ENCODE peak calls at places on chromosomes 3 and 15, in six cellular contexts. P, I, M, D, V and R are unnamed samples.

GRCh38 chr3:15159501-15160136 is 46.4 kb upstream of the CAPN7 start:
- DNase-seq in I (no peak), M (no peak), P (no peak), V (peak), D (no peak), R (no peak)

GRCh38 chr15:49844390-49844789 is 223.5 kb downstream of the DTWD1 start:
- DNase-seq in P (no peak), M (no peak), I (no peak), V (no peak), D (no peak), R (no peak)

GRCh38 chr3:49283997-49284396 is 7.0 kb upstream of the C3orf62 start:
- DNase-seq in M (no peak), P (no peak), V (no peak), I (no peak), D (no peak), R (no peak)

GRCh38 chr3:36763850-36764703 is at the start of gene DCLK3:
- DNase-seq in M (no peak), I (no peak), D (peak), P (no peak), V (no peak), R (no peak)

GRCh38 chr15:85751731-85752421 is 42.8 kb downstream of the KLHL25 start:
- DNase-seq in I (no peak), P (peak), M (no peak), D (peak), V (no peak), R (no peak)

GRCh38 chr3:169578381-169578780 is 85.1 kb downstream of the MECOM start:
- DNase-seq in D (no peak), V (no peak), M (no peak), P (no peak), I (no peak), R (no peak)

GRCh38 chr3:150059241-150059640 is 88.5 kb upstream of the PFN2 start:
- DNase-seq in I (no peak), D (no peak), M (no peak), V (no peak), P (no peak), R (no peak)

GRCh38 chr3:55897573-55898224 is 410.6 kb upstream of the WNT5A start:
- DNase-seq in M (peak), V (no peak), I (no peak), D (peak), P (no peak), R (peak)

GRCh38 chr3:128786434-128787020 is 60.5 kb downstream of the RAB7A start:
- DNase-seq in V (peak), I (no peak), P (no peak), M (no peak), D (no peak), R (no peak)

GRCh38 chr15:96276438-96277210 is 53.9 kb upstream of the NR2F2 start:
- DNase-seq in I (no peak), P (no peak), V (no peak), D (no peak), M (peak), R (peak)

GRCh38 chr15:100202309-100202943 is 139.3 kb downstream of the ADAMTS17 start:
- DNase-seq in I (no peak), P (no peak), M (no peak), D (no peak), V (no peak), R (peak)

GRCh38 chr3:37225481-37225880 is 51.1 kb upstream of the LRRFIP2 start:
- DNase-seq in P (no peak), V (no peak), I (no peak), D (no peak), M (no peak), R (no peak)

GRCh38 chr3:184868477-184868876 is 56.5 kb downstream of the VPS8 start:
- DNase-seq in V (no peak), P (no peak), D (no peak), M (no peak), I (no peak), R (no peak)

GRCh38 chr3:17983106-17983505 is 240.7 kb upstream of the TBC1D5 start:
- DNase-seq in I (no peak), P (no peak), D (no peak), V (no peak), M (no peak), R (no peak)

GRCh38 chr3:82087958-82088357 is 326.5 kb upstream of the GBE1 start:
- DNase-seq in M (no peak), P (no peak), D (no peak), I (no peak), V (peak), R (peak)

GRCh38 chr3:15380980-15381890 is 46.1 kb downstream of the METTL6 start:
- DNase-seq in V (no peak), P (peak), I (no peak), M (no peak), D (no peak), R (no peak)

GRCh38 chr3:141426404-141427034 is 58.2 kb downstream of the ZBTB38 start:
- DNase-seq in M (no peak), I (no peak), D (no peak), P (peak), V (peak), R (no peak)

GRCh38 chr3:45966371-45966780 is 23.1 kb downstream of the CXCR6 start:
- DNase-seq in V (no peak), D (no peak), P (no peak), I (no peak), M (no peak), R (no peak)

GRCh38 chr3:13150624-13151023 is 77.4 kb upstream of the IQSEC1 start:
- DNase-seq in D (no peak), P (peak), I (no peak), V (no peak), M (no peak), R (no peak)

GRCh38 chr15:46618984-46619383 is 984.2 kb downstream of the SQOR start:
- DNase-seq in I (no peak), M (no peak), D (no peak), P (no peak), V (no peak), R (no peak)

GRCh38 chr3:129690406-129690805 is 83.9 kb upstream of the PLXND1 start:
- DNase-seq in I (no peak), D (peak), P (no peak), V (peak), M (no peak), R (peak)

GRCh38 chr15:90560229-90560771 is 30.6 kb downstream of the CRTC3 start:
- DNase-seq in P (peak), D (no peak), V (peak), I (no peak), M (peak), R (no peak)

GRCh38 chr15:40463279-40463678 is 7.5 kb upstream of the CHST14 start:
- DNase-seq in V (no peak), P (no peak), M (no peak), I (no peak), D (no peak), R (no peak)

GRCh38 chr3:49357466-49358216 is 512 bp downstream of the GPX1 start:
- DNase-seq in M (no peak), D (peak), P (peak), I (peak), V (peak), R (peak)

GRCh38 chr3:45321607-45322391 is 66.6 kb upstream of the LARS2 start:
- DNase-seq in P (peak), D (no peak), V (no peak), I (no peak), M (no peak), R (no peak)

GRCh38 chr3:192169332-192169915 is 557.9 kb downstream of the FGF12 start:
- DNase-seq in V (no peak), I (no peak), M (no peak), P (no peak), D (no peak), R (no peak)

GRCh38 chr3:65836047-65836446 is 202.7 kb downstream of the MAGI1 start:
- DNase-seq in P (no peak), M (no peak), D (no peak), I (no peak), V (no peak), R (no peak)

GRCh38 chr3:33060609-33061337 is 36.2 kb downstream of the GLB1 start:
- DNase-seq in D (no peak), M (no peak), I (peak), V (no peak), P (no peak), R (no peak)

DNA sequence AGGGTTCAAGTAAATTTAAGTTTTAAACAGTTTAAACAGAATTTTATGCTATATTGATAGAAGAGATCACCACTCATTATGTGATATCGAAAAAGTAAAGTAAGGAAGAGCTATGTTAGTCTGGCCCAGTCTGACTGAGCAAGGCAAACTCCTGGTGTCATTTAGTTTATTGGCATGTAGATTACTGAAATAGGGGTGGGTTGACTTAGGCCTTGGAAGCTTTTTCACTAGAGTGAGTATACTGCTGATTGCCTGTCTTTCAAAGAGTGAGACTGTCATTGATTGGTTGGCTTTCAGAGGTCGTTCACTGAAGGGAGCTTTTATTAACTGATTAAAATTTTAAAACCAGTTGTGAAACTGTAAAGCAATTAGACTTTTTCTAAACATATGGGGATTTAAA is 294.5 kb downstream of the NAALADL2 start:
- DNase-seq in P (no peak), M (no peak), V (no peak), I (no peak), D (no peak), R (no peak)
- H3K27ac ChIP-seq in P (no peak), M (no peak), V (no peak), I (no peak), D (no peak), R (no peak)

GRCh38 chr15:78182821-78183220 is 33.7 kb downstream of the IDH3A start:
- DNase-seq in I (no peak), P (no peak), V (no peak), D (no peak), M (no peak), R (no peak)

GRCh38 chr15:78179906-78180305 is 30.7 kb downstream of the IDH3A start:
- DNase-seq in D (no peak), V (no peak), I (no peak), M (no peak), P (no peak), R (no peak)

GRCh38 chr15:78178056-78178455 is 28.9 kb downstream of the IDH3A start:
- DNase-seq in V (no peak), M (no peak), P (no peak), I (no peak), D (no peak), R (no peak)

GRCh38 chr15:78179286-78179840 is 30.2 kb downstream of the IDH3A start:
- DNase-seq in M (no peak), D (no peak), P (no peak), I (no peak), V (no peak), R (no peak)

DNA sequence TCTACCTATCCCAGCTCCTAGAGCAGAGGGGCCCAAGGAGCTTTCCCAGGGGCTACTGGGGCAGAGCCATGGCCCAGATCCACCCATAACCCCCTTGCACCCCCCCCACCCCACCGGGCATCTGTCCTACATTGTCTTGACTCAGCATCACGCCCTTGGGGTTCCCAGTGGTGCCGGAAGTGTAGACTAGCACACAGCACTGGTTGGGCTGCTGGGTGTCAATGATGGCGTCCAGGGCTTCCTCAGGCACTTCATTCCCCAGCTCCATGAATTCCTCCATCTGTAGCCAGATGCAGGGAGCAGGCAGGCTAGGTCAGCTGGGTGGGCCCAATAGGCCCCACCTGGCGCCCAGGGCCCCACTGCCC is 33.2 kb downstream of the IDH3A start:
- DNase-seq in P (peak), V (no peak), M (no peak), I (no peak), D (no peak), R (no peak)
- H3K27ac ChIP-seq in P (no peak), V (no peak), M (no peak), I (no peak), D (no peak), R (no peak)

GRCh38 chr3:111541391-111541790 is 606 bp upstream of the CD96 start:
- DNase-seq in I (no peak), D (no peak), V (no peak), M (no peak), P (no peak), R (no peak)

GRCh38 chr3:111538111-111538510 is 3.9 kb upstream of the CD96 start:
- DNase-seq in I (no peak), M (no peak), P (no peak), V (no peak), D (no peak), R (peak)

GRCh38 chr3:111541911-111542483 is at the start of gene CD96:
- DNase-seq in M (no peak), I (peak), D (no peak), V (peak), P (no peak), R (peak)

GRCh38 chr3:111538687-111539086 is 3.3 kb upstream of the CD96 start:
- DNase-seq in P (no peak), D (no peak), I (no peak), V (peak), M (no peak), R (peak)

GRCh38 chr3:111539351-111540331 is 2.4 kb upstream of the CD96 start:
- DNase-seq in P (no peak), I (peak), M (no peak), D (peak), V (peak), R (peak)
- H3K27ac ChIP-seq in P (no peak), I (peak), M (no peak), D (no peak), V (no peak), R (peak)

DNA sequence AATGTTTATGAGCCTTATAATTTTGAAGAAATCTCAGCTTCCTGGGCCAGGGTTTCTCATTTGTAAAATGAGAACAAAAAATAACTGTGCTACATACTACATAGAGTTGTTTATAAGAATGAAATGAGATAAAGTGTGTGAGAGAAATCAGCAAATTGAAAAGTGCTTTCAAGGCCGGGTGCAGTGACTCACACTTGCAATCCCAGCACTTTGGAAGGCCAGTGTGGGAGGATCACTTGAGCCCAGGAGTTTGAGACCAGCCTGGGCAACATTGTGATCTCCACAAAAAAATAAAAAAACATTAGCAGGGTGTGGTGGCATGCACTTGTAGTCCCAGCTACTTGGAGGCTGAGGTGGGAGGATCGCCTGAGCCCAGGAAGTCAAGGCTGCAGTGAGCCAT is 22.4 kb downstream of the FOXB1 start:
- DNase-seq in D (no peak), V (no peak), M (no peak), P (no peak), I (no peak), R (no peak)
- H3K27ac ChIP-seq in D (no peak), V (no peak), M (no peak), P (no peak), I (no peak), R (no peak)